ENCODE peak calls at places on chromosomes 13 and 19, in seven cellular contexts. G, D, Y, N, K, L and H are unnamed samples.

GRCh38 chr19:49475995-49476880 is 2.2 kb downstream of the FLT3LG start:
- DNase-seq in N (no peak), L (peak; percentile 47), G (no peak), K (no peak), D (no peak), Y (peak; percentile 82), H (no peak)

GRCh38 chr13:44058586-44059238 is 179.0 kb downstream of the LACC1 start:
- DNase-seq in D (no peak), Y (no peak), G (no peak), N (no peak), K (no peak), L (no peak), H (no peak)

GRCh38 chr13:69109891-69110525 is 997.6 kb upstream of the ATXN8OS start:
- DNase-seq in L (no peak), K (no peak), Y (no peak), N (no peak), G (no peak), D (no peak), H (no peak)

GRCh38 chr19:55257461-55258411 is 1.1 kb downstream of the PPP6R1 start:
- DNase-seq in N (peak; percentile 21), L (peak; percentile 40), D (no peak), Y (peak; percentile 45), K (no peak), G (no peak), H (no peak)

GRCh38 chr13:110283661-110284516 is 23.1 kb downstream of the COL4A1 start:
- DNase-seq in L (no peak), G (no peak), N (no peak), Y (no peak), K (no peak), D (no peak), H (no peak)

GRCh38 chr13:51557875-51558604 is 26.2 kb upstream of the WDFY2 start:
- DNase-seq in Y (no peak), D (no peak), G (peak; percentile 77), K (no peak), L (no peak), N (peak; percentile 86), H (no peak)

GRCh38 chr13:93727301-93728141 is 500.9 kb downstream of the GPC6 start:
- DNase-seq in Y (no peak), N (no peak), K (no peak), D (no peak), L (no peak), G (peak; percentile 62), H (no peak)

GRCh38 chr13:100789481-100789880 is 114.9 kb upstream of the TMTC4 start:
- DNase-seq in G (peak; percentile 61), K (no peak), L (no peak), Y (no peak), N (peak; percentile 34), D (no peak), H (no peak)

GRCh38 chr13:109784590-109785140 is 1.7 kb downstream of the IRS2 start:
- DNase-seq in L (no peak), D (peak; percentile 70), Y (peak; percentile 80), N (peak; percentile 76), K (no peak), G (no peak), H (no peak)

GRCh38 chr19:46442808-46443450 is 14.2 kb upstream of the PNMA8C start:
- DNase-seq in G (no peak), K (no peak), N (peak; percentile 75), L (no peak), D (no peak), Y (no peak), H (no peak)

GRCh38 chr13:48644141-48644540 is 9.6 kb upstream of the CYSLTR2 start:
- DNase-seq in L (no peak), N (no peak), K (no peak), Y (no peak), G (no peak), D (no peak), H (no peak)

GRCh38 chr13:72151241-72151640 is 284.2 kb upstream of the DACH1 start:
- DNase-seq in L (no peak), D (no peak), N (peak; percentile 56), K (peak; percentile 20), Y (no peak), G (peak; percentile 55), H (no peak)

GRCh38 chr13:68940049-68940448 is 1167.6 kb upstream of the ATXN8OS start:
- DNase-seq in D (no peak), K (no peak), G (no peak), N (no peak), Y (no peak), L (no peak), H (no peak)

GRCh38 chr19:17311455-17312248 is 2.3 kb downstream of the DDA1 start:
- DNase-seq in L (no peak), N (peak; percentile 91), K (no peak), Y (no peak), D (no peak), G (no peak), H (no peak)

GRCh38 chr13:44302948-44303575 is 70.6 kb upstream of the SERP2 start:
- DNase-seq in G (peak; percentile 64), L (peak; percentile 63), K (no peak), N (peak; percentile 53), D (no peak), Y (no peak), H (peak; percentile 81)

GRCh38 chr13:97879646-97880297 is 73.7 kb upstream of the IPO5 start:
- DNase-seq in G (peak; percentile 77), Y (no peak), K (peak; percentile 84), N (peak; percentile 94), D (no peak), L (no peak), H (no peak)

GRCh38 chr13:29260684-29261083 is 334.8 kb downstream of the SLC7A1 start:
- DNase-seq in G (no peak), Y (no peak), D (no peak), N (no peak), K (no peak), L (no peak), H (no peak)

GRCh38 chr13:33728271-33729037 is 89.5 kb upstream of the RFC3 start:
- DNase-seq in Y (no peak), D (peak; percentile 56), L (no peak), K (no peak), N (peak; percentile 40), G (no peak), H (no peak)

GRCh38 chr13:26951581-26952177 is 191.1 kb upstream of the GPR12 start:
- DNase-seq in L (no peak), Y (no peak), K (no peak), N (no peak), D (no peak), G (no peak), H (no peak)

GRCh38 chr19:14476663-14477401 is 1.7 kb upstream of the PTGER1 start:
- DNase-seq in D (no peak), Y (no peak), G (peak; percentile 54), N (peak; percentile 45), K (no peak), L (no peak), H (no peak)

GRCh38 chr13:114148521-114148855 is 16.1 kb upstream of the RASA3 start:
- DNase-seq in D (no peak), N (no peak), K (no peak), Y (peak; percentile 80), G (no peak), L (peak; percentile 86), H (peak; percentile 95)

GRCh38 chr19:21568816-21569496 is 63.6 kb downstream of the ZNF429 start:
- DNase-seq in L (peak; percentile 93), N (peak; percentile 95), G (no peak), K (no peak), Y (peak; percentile 63), D (peak; percentile 94), H (no peak)

GRCh38 chr19:40601061-40601973 is at the start of gene LTBP4:
- DNase-seq in D (peak; percentile 75), L (no peak), G (no peak), Y (peak; percentile 61), K (no peak), N (peak; percentile 28), H (no peak)

GRCh38 chr13:113297370-113297871 is 382 bp downstream of the LAMP1 start:
- DNase-seq in Y (peak; percentile 63), L (peak; percentile 16), N (peak; percentile 37), K (no peak), G (no peak), D (no peak), H (no peak)

GRCh38 chr19:3504723-3505122 is 1.4 kb upstream of the FZR1 start:
- DNase-seq in D (no peak), Y (no peak), L (no peak), K (no peak), N (peak; percentile 12), G (no peak), H (no peak)

DNA sequence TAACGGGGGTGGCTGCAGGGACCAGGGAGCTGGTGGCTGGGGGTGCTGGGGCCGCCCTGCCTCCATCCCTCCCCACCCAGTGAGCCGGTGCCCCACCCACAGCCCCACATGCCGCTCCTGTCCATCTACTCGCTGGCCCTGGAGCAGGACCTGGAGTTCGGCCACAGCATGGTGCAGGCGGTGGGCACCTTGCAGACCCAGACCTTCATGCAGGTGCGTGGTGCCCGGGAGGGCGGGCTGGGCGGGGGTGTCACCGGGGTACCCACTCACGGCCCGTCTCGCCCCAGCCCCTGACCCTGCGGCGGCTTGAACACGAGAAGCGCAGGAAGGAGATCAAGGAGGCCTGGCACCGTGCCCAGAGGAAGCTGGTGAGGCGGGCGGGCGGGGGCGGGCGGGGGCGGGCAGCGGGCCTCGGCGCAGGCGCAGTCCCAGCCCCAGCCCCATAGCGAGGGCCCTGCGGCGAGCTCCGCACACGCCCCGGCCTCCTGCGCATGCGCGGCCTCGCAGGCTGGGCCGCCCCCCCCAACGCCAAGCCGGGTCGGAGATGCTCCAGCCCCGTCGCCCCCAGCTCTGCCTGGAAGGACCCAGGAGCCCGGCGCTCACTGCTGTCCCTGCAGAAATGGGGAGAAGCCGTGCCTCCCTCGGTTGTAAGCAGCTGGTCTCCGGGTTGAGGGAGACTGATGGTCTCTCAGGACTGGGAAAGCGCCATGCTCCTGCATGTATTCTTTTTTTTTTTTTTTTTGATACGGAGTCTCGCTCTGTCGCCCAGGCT is 7.7 kb downstream of the ARHGAP45 start:
- DNase-seq in N (no peak), G (no peak), Y (peak; percentile 81), D (peak; percentile 78), L (peak; percentile 93), K (no peak), H (peak; percentile 86)
- H3K4me3 ChIP-seq in N (no peak overlapping the region), G (no peak overlapping the region), Y (peak overlapping the region; percentile 68), D (peak overlapping the region; percentile 37), L (peak overlapping the region; percentile 51), K (peak overlapping the region; percentile 78), H (peak overlapping the region; percentile 47)

GRCh38 chr13:60620611-60621395 is 223.8 kb downstream of the TDRD3 start:
- DNase-seq in L (no peak), K (peak; percentile 18), D (no peak), Y (no peak), N (peak; percentile 15), G (no peak), H (no peak)
- H3K4me3 ChIP-seq in L (no peak overlapping the region), K (no peak overlapping the region), D (no peak overlapping the region), Y (no peak overlapping the region), N (no peak overlapping the region), G (no peak overlapping the region), H (no peak overlapping the region)

DNA sequence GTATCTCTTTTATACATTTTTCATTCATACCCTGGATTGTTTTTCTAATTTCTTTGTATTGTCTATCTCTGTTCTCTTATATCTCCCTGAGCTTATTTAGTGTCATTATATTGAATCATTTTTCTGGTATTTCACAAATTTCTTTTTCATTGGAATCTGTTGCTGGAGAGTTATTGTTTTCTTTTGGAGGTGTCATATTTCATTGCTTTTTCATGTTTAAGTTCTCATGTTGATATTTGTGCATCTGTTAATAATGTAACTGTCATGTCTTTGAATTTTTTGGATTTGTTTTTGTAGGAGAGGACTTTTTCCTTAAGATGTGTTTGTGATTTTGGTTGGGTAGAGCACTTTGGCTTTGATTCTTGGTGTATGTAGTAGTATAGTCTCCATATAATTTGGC is 64.0 kb downstream of the DNAJC3 start:
- DNase-seq in D (no peak), G (no peak), Y (no peak), L (no peak), K (no peak), N (no peak), H (no peak)
- H3K4me3 ChIP-seq in D (no peak overlapping the region), G (no peak overlapping the region), Y (no peak overlapping the region), L (no peak overlapping the region), K (no peak overlapping the region), N (no peak overlapping the region), H (no peak overlapping the region)

GRCh38 chr13:77831870-77832269 is 86.8 kb downstream of the EDNRB start:
- DNase-seq in Y (no peak), G (no peak), N (no peak), L (no peak), D (no peak), K (no peak), H (no peak)
- H3K4me3 ChIP-seq in Y (no peak overlapping the region), G (no peak overlapping the region), N (no peak overlapping the region), L (no peak overlapping the region), D (no peak overlapping the region), K (no peak overlapping the region), H (no peak overlapping the region)